ENCODE peak calls at places on chromosomes 13 and 19, in ten cellular contexts. W is stimulated activated naive CD4-positive, alpha-beta T cell; S is CD8-positive, alpha-beta memory T cell; C is IMR-90; T is GM03348; N is ascending aorta; Q is stimulated activated CD4-positive, alpha-beta T cell treated with anti-CD3 and anti-CD28 coated beads, Interleukin-1b, Interleukin-23, amount 100 ng/mL, for 1 hour; A is fibroblast of the conjunctiva; K is activated T-cell treated with anti-CD3 and anti-CD28 coated beads, Interleukin-2, amount 50 U/mL, for 24 hours; H is progenitor cell of endocrine pancreas. Y is an unnamed sample.
A peak's percentile ranks its signal among the peaks of the same experiment; 100 is the strongest.

GRCh38 chr19:13060233-13060963 is 42.3 kb downstream of the LYL1 start:
- DNase-seq in K (no peak), W (no peak), N (no peak), C (no peak), S (no peak), Q (no peak), T (peak; percentile 75), H (peak; percentile 39), A (no peak), Y (no peak)

GRCh38 chr19:38032151-38032550 is 125.1 kb downstream of the SIPA1L3 start:
- DNase-seq in A (no peak), N (no peak), W (no peak), T (no peak), C (peak; percentile 74), Q (no peak), S (no peak), H (no peak), K (no peak), Y (no peak)

GRCh38 chr13:105814219-105814901 is 721.1 kb downstream of the EFNB2 start:
- DNase-seq in Q (no peak), A (no peak), K (no peak), S (no peak), N (no peak), T (no peak), H (no peak), W (no peak), C (no peak), Y (no peak)

GRCh38 chr13:112905990-112906641 is 62.9 kb upstream of the MCF2L start:
- DNase-seq in S (no peak), C (no peak), A (no peak), N (no peak), W (no peak), Q (no peak), T (no peak), K (no peak), H (no peak), Y (no peak)

GRCh38 chr19:6718741-6719539 is 1.5 kb downstream of the C3 start:
- DNase-seq in N (no peak), A (no peak), T (peak; percentile 23), Q (no peak), K (no peak), S (no peak), H (no peak), W (no peak), C (no peak), Y (peak; percentile 30)

GRCh38 chr19:13047374-13047773 is 52.1 kb downstream of the NFIX start:
- DNase-seq in S (no peak), H (no peak), N (no peak), A (no peak), C (no peak), W (no peak), Q (no peak), K (no peak), T (no peak), Y (no peak)

GRCh38 chr13:45257638-45258338 is 56.9 kb upstream of the KCTD4 start:
- DNase-seq in S (no peak), Q (no peak), K (no peak), C (peak; percentile 54), W (no peak), N (no peak), A (no peak), H (no peak), T (peak; percentile 48), Y (peak; percentile 30)

GRCh38 chr19:416416-416815 is 7.5 kb upstream of the C2CD4C start:
- DNase-seq in H (no peak), K (no peak), C (no peak), S (no peak), W (no peak), A (no peak), T (no peak), N (no peak), Q (no peak), Y (no peak)

GRCh38 chr19:3942790-3943409 is 10.0 kb downstream of the NMRK2 start:
- DNase-seq in K (no peak), H (no peak), A (no peak), W (no peak), Q (no peak), C (no peak), T (no peak), N (no peak), S (no peak), Y (no peak)

GRCh38 chr19:17332360-17332676 is 2.3 kb downstream of the ANO8 start:
- DNase-seq in T (no peak), A (no peak), K (no peak), N (no peak), H (no peak), S (no peak), Q (no peak), W (no peak), C (no peak), Y (no peak)

GRCh38 chr19:50332014-50332263 is 2.8 kb upstream of the KCNC3 start:
- DNase-seq in C (no peak), Q (no peak), T (no peak), N (no peak), A (no peak), H (no peak), K (no peak), S (no peak), W (no peak), Y (no peak)

GRCh38 chr19:5908773-5909442 is 4.2 kb downstream of the VMAC start:
- DNase-seq in S (no peak), H (no peak), A (no peak), N (no peak), T (no peak), K (no peak), C (no peak), Q (no peak), W (no peak), Y (no peak)

GRCh38 chr19:16325671-16326400 is 1.2 kb downstream of the KLF2 start:
- DNase-seq in N (no peak), W (peak; percentile 60), H (peak; percentile 38), K (peak; percentile 67), T (peak; percentile 53), Q (no peak), A (no peak), S (peak; percentile 47), C (no peak), Y (peak; percentile 80)

GRCh38 chr19:15463865-15464371 is 426 bp downstream of the RASAL3 start:
- DNase-seq in Q (peak; percentile 45), N (no peak), K (peak; percentile 83), C (no peak), W (peak; percentile 62), A (no peak), T (no peak), S (peak; percentile 66), H (no peak), Y (peak; percentile 80)

GRCh38 chr19:56091751-56092546 is 29.1 kb downstream of the ZNF787 start:
- DNase-seq in S (no peak), N (no peak), A (no peak), C (no peak), T (no peak), W (no peak), Q (no peak), K (no peak), H (no peak), Y (no peak)

GRCh38 chr19:14632286-14632685 is 42.4 kb downstream of the ADGRE3 start:
- DNase-seq in A (no peak), C (peak; percentile 15), S (no peak), W (no peak), Q (no peak), T (no peak), K (no peak), H (no peak), N (no peak), Y (no peak)

GRCh38 chr13:100535401-100536135 is 53.0 kb downstream of the GGACT start:
- DNase-seq in C (no peak), Q (no peak), W (no peak), K (no peak), A (no peak), T (peak; percentile 33), N (no peak), H (no peak), S (no peak), Y (no peak)

GRCh38 chr19:34316741-34317241 is 48.2 kb upstream of the GPI start:
- DNase-seq in T (peak; percentile 41), K (no peak), Q (no peak), W (no peak), S (no peak), C (peak; percentile 66), H (no peak), A (no peak), N (no peak), Y (peak; percentile 18)

GRCh38 chr13:28321751-28322150 is 173.2 kb downstream of the FLT1 start:
- DNase-seq in A (no peak), N (no peak), H (no peak), T (no peak), W (no peak), S (no peak), C (peak; percentile 17), Q (no peak), K (no peak), Y (no peak)

GRCh38 chr19:3073931-3074595 is 11.8 kb upstream of the TLE5 start:
- DNase-seq in W (no peak), A (no peak), K (no peak), S (no peak), T (no peak), C (no peak), N (no peak), H (no peak), Q (no peak), Y (no peak)

GRCh38 chr13:97359181-97360057 is 74.5 kb upstream of the RAP2A start:
- DNase-seq in S (peak; percentile 18), H (peak; percentile 37), N (no peak), A (peak; percentile 70), W (no peak), T (peak; percentile 75), K (peak; percentile 33), Q (peak; percentile 11), C (peak; percentile 92), Y (peak; percentile 63)

GRCh38 chr13:61833228-61833627 is 417.6 kb upstream of the PCDH20 start:
- DNase-seq in Q (no peak), N (no peak), K (no peak), S (no peak), W (no peak), T (no peak), H (no peak), C (no peak), A (no peak), Y (no peak)

GRCh38 chr19:8655340-8655709 is 24.9 kb downstream of the NFILZ start:
- DNase-seq in Q (no peak), N (no peak), S (peak; percentile 12), A (no peak), C (no peak), K (peak; percentile 55), T (no peak), H (no peak), W (no peak), Y (no peak)

GRCh38 chr19:10964903-10965302 is 4.1 kb downstream of the SMARCA4 start:
- DNase-seq in T (no peak), A (no peak), S (no peak), C (no peak), K (no peak), H (no peak), W (no peak), Q (no peak), N (no peak), Y (no peak)

GRCh38 chr13:33453911-33454310 is 168.4 kb upstream of the STARD13 start:
- DNase-seq in C (peak; percentile 34), H (no peak), K (no peak), S (no peak), Q (no peak), T (no peak), N (no peak), A (no peak), W (no peak), Y (no peak)

Y was measured in CD4-positive, CD25-positive, alpha-beta regulatory T cell.